ENCODE peak calls at places on chromosomes 11 and 22, in seven cellular contexts. T is HCT116, B is epithelial cell of esophagus, P is adrenal gland, C is psoas muscle, K is DND-41, J is ovary. V is an unnamed sample.

GRCh38 chr11:6618117-6619020 is 853 bp downstream of the TPP1 start:
- DNase-seq in T (no peak), B (peak), P (peak), C (peak), K (no peak), J (peak), V (no peak)

GRCh38 chr11:45921561-45922424 is 663 bp upstream of the LARGE2 start:
- DNase-seq in T (no peak), B (no peak), P (peak), C (peak), K (no peak), J (peak), V (peak)

GRCh38 chr11:121416909-121417567 is 35.1 kb upstream of the SORL1 start:
- DNase-seq in T (no peak), B (peak), P (peak), C (peak), K (peak), J (peak), V (peak)

GRCh38 chr11:123536690-123537437 is 106.8 kb downstream of the GRAMD1B start:
- DNase-seq in T (no peak), B (peak), P (peak), C (no peak), K (no peak), J (no peak), V (no peak)

GRCh38 chr11:65150513-65151271 is 16.4 kb upstream of the SYVN1 start:
- DNase-seq in T (peak), B (peak), P (peak), C (peak), K (no peak), J (peak), V (peak)

GRCh38 chr11:19426719-19427066 is 185.9 kb upstream of the E2F8 start:
- DNase-seq in T (no peak), B (no peak), P (no peak), C (no peak), K (no peak), J (no peak), V (no peak)

GRCh38 chr11:623349-623869 is 1.3 kb downstream of the CDHR5 start:
- DNase-seq in T (no peak), B (no peak), P (no peak), C (no peak), K (no peak), J (no peak), V (no peak)

GRCh38 chr22:26395926-26396325 is 33.1 kb upstream of the ASPHD2 start:
- DNase-seq in T (no peak), B (no peak), P (no peak), C (no peak), K (no peak), J (no peak), V (no peak)

GRCh38 chr22:47515384-47516125 is 753.1 kb downstream of the TBC1D22A start:
- DNase-seq in T (no peak), B (no peak), P (no peak), C (no peak), K (no peak), J (no peak), V (no peak)

GRCh38 chr11:129698212-129698611 is 117.4 kb upstream of the TMEM45B start:
- DNase-seq in T (no peak), B (no peak), P (no peak), C (no peak), K (no peak), J (no peak), V (no peak)

GRCh38 chr11:46106530-46107407 is 14.5 kb downstream of the PHF21A start:
- DNase-seq in T (no peak), B (no peak), P (no peak), C (no peak), K (no peak), J (no peak), V (no peak)

GRCh38 chr11:27246925-27247324 is 116.1 kb downstream of the CCDC34 start:
- DNase-seq in T (no peak), B (no peak), P (no peak), C (no peak), K (no peak), J (no peak), V (no peak)

GRCh38 chr11:72642815-72643511 is 31.3 kb downstream of the PDE2A start:
- DNase-seq in T (peak), B (no peak), P (peak), C (peak), K (peak), J (peak), V (no peak)

GRCh38 chr11:72641900-72642814 is 32.1 kb downstream of the PDE2A start:
- DNase-seq in T (no peak), B (peak), P (peak), C (peak), K (no peak), J (peak), V (no peak)

GRCh38 chr11:72643547-72643946 is 30.7 kb downstream of the PDE2A start:
- DNase-seq in T (peak), B (peak), P (peak), C (no peak), K (no peak), J (no peak), V (no peak)

GRCh38 chr11:72639475-72640375 is 34.5 kb downstream of the PDE2A start:
- DNase-seq in T (no peak), B (no peak), P (peak), C (peak), K (no peak), J (no peak), V (no peak)

DNA sequence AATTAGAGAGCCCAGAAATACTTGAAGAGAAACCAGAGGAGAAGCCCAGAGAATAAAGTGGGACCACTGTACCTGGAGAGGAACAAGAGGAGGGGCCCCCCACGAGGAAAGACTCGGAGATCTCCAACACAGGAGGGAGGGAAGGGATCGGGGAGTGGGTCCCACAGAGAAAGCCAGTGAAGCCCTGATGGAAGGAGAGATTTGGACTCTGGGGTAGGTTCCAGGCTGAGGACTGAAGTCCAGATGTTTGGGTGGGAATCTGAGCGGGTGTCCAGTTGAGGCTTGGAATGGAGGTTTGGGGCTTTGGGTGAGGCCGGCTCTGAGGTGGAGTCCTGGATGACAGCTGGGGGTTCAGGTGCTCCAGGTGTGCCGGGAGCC is 32.7 kb downstream of the PDE2A start:
- DNase-seq in T (no peak), B (no peak), P (no peak), C (no peak), K (no peak), J (no peak), V (no peak)
- H3K4me3 ChIP-seq in T (peak), B (no peak), P (peak), C (peak), K (no peak), J (peak), V (no peak)

DNA sequence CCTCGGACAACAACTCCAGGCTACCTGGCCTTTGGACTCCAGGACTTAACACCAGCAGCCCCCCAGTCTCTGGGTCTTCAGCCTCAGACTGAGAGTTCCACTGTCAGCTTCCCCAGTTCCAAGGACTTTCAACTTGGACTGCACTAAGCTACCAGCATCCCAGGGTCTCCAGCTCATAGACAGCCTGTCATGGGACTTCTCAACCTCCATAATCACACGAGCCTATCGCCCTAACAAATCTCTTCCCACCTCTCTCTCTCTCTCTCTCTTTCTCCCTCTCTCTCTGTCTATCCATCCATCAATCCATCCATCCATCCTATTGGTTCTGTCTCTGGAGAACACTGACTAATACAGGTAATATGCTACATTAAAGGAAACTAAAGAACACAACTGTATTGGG is 10.7 kb downstream of the RAB30 start:
- DNase-seq in T (no peak), B (no peak), P (no peak), C (no peak), K (no peak), J (no peak), V (no peak)
- TF ChIP-seq CTCF in T (no peak), B (no peak), P (no peak), C (no peak), K (no peak), J (no peak), V (no peak)

GRCh38 chr11:13486926-13487660 is 8.7 kb downstream of the PTH start:
- DNase-seq in T (no peak), B (peak), P (peak), C (no peak), K (peak), J (no peak), V (no peak)
- H3K4me3 ChIP-seq in T (no peak), B (peak), P (no peak), C (peak), K (no peak), J (no peak), V (no peak)

DNA sequence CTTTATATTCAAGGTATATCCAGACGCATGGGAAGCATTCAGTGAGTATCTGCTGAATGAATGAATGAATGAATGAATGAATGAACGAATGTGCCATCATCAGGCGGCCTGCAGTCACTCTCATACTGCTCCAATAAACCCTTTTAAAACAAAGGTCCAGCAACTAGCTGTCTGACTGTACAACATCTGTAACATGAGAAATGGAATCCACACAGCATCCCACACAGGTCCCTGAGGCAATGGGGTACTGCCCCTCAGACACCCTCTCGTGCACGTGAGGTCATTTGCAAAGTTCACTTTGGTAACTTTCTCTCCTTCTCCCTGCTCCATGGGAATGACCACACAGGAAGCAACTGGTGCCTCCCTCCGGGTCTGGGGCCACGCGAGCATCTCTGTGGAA is 147.5 kb downstream of the LARGE1 start:
- DNase-seq in T (no peak), B (no peak), P (no peak), C (no peak), K (no peak), J (no peak), V (no peak)
- TF ChIP-seq CTCF in T (no peak), B (no peak), P (no peak), C (no peak), K (no peak), J (no peak), V (no peak)

DNA sequence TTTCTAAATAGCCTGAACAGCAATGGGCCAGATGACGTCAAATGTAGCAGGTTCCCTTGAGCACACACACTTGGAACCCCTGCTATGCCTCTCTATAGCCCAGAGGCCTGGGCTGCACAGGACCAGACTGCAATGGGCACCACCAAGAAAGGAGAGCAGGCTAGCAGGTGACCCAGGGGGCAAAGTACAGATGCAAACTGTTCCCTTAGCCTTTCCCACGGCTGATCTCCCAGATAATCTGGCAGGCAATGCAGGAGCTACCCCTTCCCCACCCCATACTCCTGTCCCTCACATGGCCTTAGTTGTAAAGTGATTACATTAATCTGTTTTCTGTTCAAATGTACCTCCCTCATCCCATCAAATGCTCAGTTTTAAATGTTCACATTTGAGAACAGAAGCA is 41.3 kb downstream of the SMCO4 start:
- DNase-seq in T (no peak), B (no peak), P (no peak), C (no peak), K (no peak), J (no peak), V (no peak)
- H3K4me3 ChIP-seq in T (no peak), B (no peak), P (no peak), C (no peak), K (no peak), J (no peak), V (no peak)

GRCh38 chr11:16000065-16000464 is 356.3 kb downstream of the SOX6 start:
- DNase-seq in T (no peak), B (peak), P (no peak), C (no peak), K (no peak), J (no peak), V (no peak)
- TF ChIP-seq CTCF in T (no peak), B (no peak), P (no peak), C (no peak), K (no peak), J (no peak), V (no peak)

GRCh38 chr11:70079691-70080090 is 1.6 kb downstream of the ANO1 start:
- DNase-seq in T (no peak), B (peak), P (no peak), C (peak), K (no peak), J (no peak), V (no peak)

GRCh38 chr11:70077411-70078094 is 564 bp upstream of the ANO1 start:
- DNase-seq in T (no peak), B (no peak), P (no peak), C (no peak), K (no peak), J (no peak), V (no peak)

GRCh38 chr11:70080763-70081162 is 2.6 kb downstream of the ANO1 start:
- DNase-seq in T (peak), B (peak), P (no peak), C (peak), K (no peak), J (no peak), V (no peak)

GRCh38 chr11:70078095-70078795 is at the start of gene ANO1:
- DNase-seq in T (no peak), B (peak), P (no peak), C (no peak), K (no peak), J (no peak), V (no peak)

GRCh38 chr11:70078796-70079616 is 889 bp downstream of the ANO1 start:
- DNase-seq in T (no peak), B (no peak), P (no peak), C (peak), K (no peak), J (no peak), V (no peak)
- H3K4me3 ChIP-seq in T (peak), B (no peak), P (no peak), C (peak), K (no peak), J (peak), V (no peak)

GRCh38 chr11:36744375-36745168 is 146.5 kb upstream of the RAG2 start:
- DNase-seq in T (peak), B (peak), P (peak), C (peak), K (peak), J (peak), V (peak)
- TF ChIP-seq CTCF in T (peak), B (peak), P (peak), C (peak), K (peak), J (no peak), V (peak)

GRCh38 chr11:117547911-117548310 is 220.3 kb downstream of the CEP164 start:
- DNase-seq in T (no peak), B (no peak), P (no peak), C (no peak), K (no peak), J (no peak), V (no peak)

GRCh38 chr11:117544431-117544830 is 216.8 kb downstream of the CEP164 start:
- DNase-seq in T (no peak), B (no peak), P (no peak), C (no peak), K (no peak), J (no peak), V (no peak)

GRCh38 chr11:117547188-117547831 is 219.7 kb downstream of the CEP164 start:
- DNase-seq in T (no peak), B (no peak), P (no peak), C (no peak), K (no peak), J (no peak), V (no peak)

GRCh38 chr11:117545706-117546105 is 218.1 kb downstream of the CEP164 start:
- DNase-seq in T (no peak), B (no peak), P (no peak), C (no peak), K (no peak), J (no peak), V (no peak)

DNA sequence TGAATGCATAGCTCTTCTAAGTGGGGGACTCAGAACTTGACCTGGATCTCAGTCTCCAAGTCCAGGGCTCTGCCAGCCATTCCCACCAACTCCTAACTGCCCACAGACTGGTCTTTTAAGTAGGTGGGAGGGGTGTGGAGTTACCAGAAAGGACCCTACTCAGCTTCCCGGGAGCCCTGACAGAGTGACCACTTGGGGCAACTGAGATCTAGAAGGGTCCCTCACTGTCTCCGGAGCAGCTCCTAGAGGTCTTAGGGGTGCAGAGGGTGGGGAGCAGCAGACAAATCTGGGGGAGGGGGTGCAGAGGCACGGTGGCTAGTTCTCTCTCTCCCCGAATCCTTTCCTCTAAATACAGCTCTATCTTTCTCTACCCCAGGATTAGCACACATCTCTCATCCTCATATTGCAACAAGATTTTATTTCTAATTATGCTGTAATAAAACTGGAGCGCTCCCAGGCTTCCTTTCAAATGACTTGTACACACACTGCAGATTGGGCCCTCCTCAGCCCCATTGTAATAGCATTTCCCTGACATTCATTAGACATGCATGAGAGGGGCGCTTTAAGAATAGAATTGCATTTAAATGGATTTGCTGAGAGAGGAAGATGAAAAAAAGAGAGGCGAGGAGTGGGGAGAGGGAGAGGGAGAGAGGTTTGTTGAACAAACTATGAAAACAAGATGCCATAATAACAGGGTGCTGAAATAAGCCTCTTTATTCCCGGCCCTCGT is 218.9 kb downstream of the CEP164 start:
- DNase-seq in T (no peak), B (no peak), P (no peak), C (no peak), K (no peak), J (no peak), V (no peak)
- H3K4me3 ChIP-seq in T (no peak), B (no peak), P (no peak), C (no peak), K (no peak), J (no peak), V (no peak)